ENCODE peak calls at places on chromosomes 16 and 17, in six cellular contexts. One of them, this sample, is unnamed.

GRCh38 chr17:50560185-50560824 is at the start of gene CACNA1G:
- DNase-seq in HEK293T: peak; percentile 96
- DNase-seq in GM12878: no peak
- DNase-seq in K562: peak; percentile 99
- DNase-seq in A549: peak; percentile 93
- DNase-seq in HepG2: peak; percentile 71
- DNase-seq in this sample: peak; percentile 70

GRCh38 chr16:87543436-87544191 is 50.8 kb upstream of the ZCCHC14 start:
- DNase-seq in HepG2: no peak
- DNase-seq in A549: no peak
- DNase-seq in HEK293T: no peak
- DNase-seq in GM12878: no peak
- DNase-seq in K562: no peak
- DNase-seq in this sample: no peak

GRCh38 chr16:4704491-4704890 is 11.1 kb downstream of the NUDT16L1 start:
- DNase-seq in K562: no peak
- DNase-seq in HEK293T: no peak
- DNase-seq in GM12878: no peak
- DNase-seq in HepG2: no peak
- DNase-seq in A549: no peak
- DNase-seq in this sample: no peak

GRCh38 chr16:67150058-67150832 is 553 bp downstream of the B3GNT9 start:
- DNase-seq in A549: peak; percentile 62
- DNase-seq in GM12878: no peak
- DNase-seq in HepG2: no peak
- DNase-seq in K562: peak; percentile 75
- DNase-seq in HEK293T: no peak
- DNase-seq in this sample: peak; percentile 55

GRCh38 chr17:69547230-69547629 is 132.7 kb downstream of the MAP2K6 start:
- DNase-seq in K562: no peak
- DNase-seq in GM12878: no peak
- DNase-seq in A549: no peak
- DNase-seq in HEK293T: no peak
- DNase-seq in HepG2: no peak
- DNase-seq in this sample: no peak

GRCh38 chr17:39069114-39069756 is 82.2 kb downstream of the PLXDC1 start:
- DNase-seq in HEK293T: peak; percentile 42
- DNase-seq in GM12878: no peak
- DNase-seq in A549: peak; percentile 58
- DNase-seq in HepG2: peak; percentile 46
- DNase-seq in K562: no peak
- DNase-seq in this sample: peak; percentile 54

GRCh38 chr16:2239231-2239675 is 3.0 kb downstream of the DNASE1L2 start:
- DNase-seq in HepG2: no peak
- DNase-seq in A549: no peak
- DNase-seq in GM12878: no peak
- DNase-seq in K562: no peak
- DNase-seq in HEK293T: no peak
- DNase-seq in this sample: no peak

GRCh38 chr17:12800855-12801365 is 11.6 kb downstream of the ARHGAP44 start:
- DNase-seq in HEK293T: no peak
- DNase-seq in K562: no peak
- DNase-seq in A549: no peak
- DNase-seq in HepG2: no peak
- DNase-seq in GM12878: no peak
- DNase-seq in this sample: no peak

GRCh38 chr16:57606147-57606846 is 22.1 kb upstream of the ADGRG1 start:
- DNase-seq in GM12878: no peak
- DNase-seq in HEK293T: no peak
- DNase-seq in A549: no peak
- DNase-seq in K562: no peak
- DNase-seq in HepG2: no peak
- DNase-seq in this sample: no peak

GRCh38 chr16:48501516-48502377 is 108.2 kb downstream of the N4BP1 start:
- DNase-seq in HepG2: no peak
- DNase-seq in A549: peak; percentile 53
- DNase-seq in GM12878: no peak
- DNase-seq in HEK293T: no peak
- DNase-seq in K562: peak; percentile 25
- DNase-seq in this sample: no peak

GRCh38 chr17:46774108-46774737 is 44.3 kb downstream of the WNT3 start:
- DNase-seq in K562: no peak
- DNase-seq in A549: peak; percentile 47
- DNase-seq in GM12878: no peak
- DNase-seq in HepG2: no peak
- DNase-seq in HEK293T: no peak
- DNase-seq in this sample: no peak

GRCh38 chr17:7889166-7889584 is 586 bp downstream of the CHD3 start:
- DNase-seq in K562: no peak
- DNase-seq in A549: peak; percentile 92
- DNase-seq in HepG2: peak; percentile 85
- DNase-seq in HEK293T: peak; percentile 26
- DNase-seq in GM12878: no peak
- DNase-seq in this sample: peak; percentile 86

GRCh38 chr16:64950731-64951130 is 171.1 kb downstream of the CDH11 start:
- DNase-seq in HepG2: no peak
- DNase-seq in A549: no peak
- DNase-seq in GM12878: no peak
- DNase-seq in HEK293T: no peak
- DNase-seq in K562: no peak
- DNase-seq in this sample: no peak

GRCh38 chr17:46772879-46773620 is 45.4 kb downstream of the WNT3 start:
- DNase-seq in HepG2: no peak
- DNase-seq in A549: no peak
- DNase-seq in K562: no peak
- DNase-seq in HEK293T: no peak
- DNase-seq in GM12878: no peak
- DNase-seq in this sample: no peak

GRCh38 chr17:40671282-40671681 is 6.3 kb upstream of the KRT222 start:
- DNase-seq in GM12878: no peak
- DNase-seq in HEK293T: no peak
- DNase-seq in HepG2: no peak
- DNase-seq in A549: no peak
- DNase-seq in K562: no peak
- DNase-seq in this sample: no peak

GRCh38 chr17:4143563-4144410 is 790 bp downstream of the CYB5D2 start:
- DNase-seq in HEK293T: peak; percentile 85
- DNase-seq in HepG2: peak; percentile 82
- DNase-seq in A549: peak; percentile 97
- DNase-seq in K562: peak; percentile 75
- DNase-seq in GM12878: peak; percentile 71
- DNase-seq in this sample: peak; percentile 92

GRCh38 chr16:9058211-9058610 is 33.2 kb upstream of the HAPSTR1 start:
- DNase-seq in K562: no peak
- DNase-seq in A549: no peak
- DNase-seq in HepG2: no peak
- DNase-seq in HEK293T: no peak
- DNase-seq in GM12878: no peak
- DNase-seq in this sample: no peak

GRCh38 chr17:49821916-49822315 is 26.0 kb downstream of the TAC4 start:
- DNase-seq in HepG2: no peak
- DNase-seq in A549: no peak
- DNase-seq in HEK293T: no peak
- DNase-seq in GM12878: no peak
- DNase-seq in K562: no peak
- DNase-seq in this sample: no peak

GRCh38 chr16:57485091-57485915 is 990 bp downstream of the DOK4 start:
- DNase-seq in K562: peak; percentile 4
- DNase-seq in HEK293T: no peak
- DNase-seq in GM12878: no peak
- DNase-seq in A549: no peak
- DNase-seq in HepG2: no peak
- DNase-seq in this sample: no peak

GRCh38 chr16:28103516-28104170 is 40.1 kb upstream of the GSG1L start:
- DNase-seq in GM12878: no peak
- DNase-seq in A549: no peak
- DNase-seq in HepG2: no peak
- DNase-seq in HEK293T: no peak
- DNase-seq in K562: no peak
- DNase-seq in this sample: no peak

GRCh38 chr17:42290577-42290976 is 2.3 kb downstream of the STAT5A start:
- DNase-seq in GM12878: no peak
- DNase-seq in K562: no peak
- DNase-seq in A549: no peak
- DNase-seq in HepG2: no peak
- DNase-seq in HEK293T: no peak
- DNase-seq in this sample: no peak

GRCh38 chr17:42287305-42288077 is 807 bp upstream of the STAT5A start:
- DNase-seq in K562: peak; percentile 33
- DNase-seq in A549: no peak
- DNase-seq in HepG2: no peak
- DNase-seq in GM12878: peak; percentile 40
- DNase-seq in HEK293T: no peak
- DNase-seq in this sample: no peak

GRCh38 chr17:42288078-42288984 is at the start of gene STAT5A:
- DNase-seq in K562: peak; percentile 68
- DNase-seq in GM12878: no peak
- DNase-seq in HepG2: peak; percentile 40
- DNase-seq in HEK293T: no peak
- DNase-seq in A549: peak; percentile 73
- DNase-seq in this sample: peak; percentile 69

GRCh38 chr17:42289863-42290165 is 1.5 kb downstream of the STAT5A start:
- DNase-seq in A549: no peak
- DNase-seq in HepG2: no peak
- DNase-seq in K562: peak; percentile 29
- DNase-seq in HEK293T: no peak
- DNase-seq in GM12878: no peak
- DNase-seq in this sample: no peak

DNA sequence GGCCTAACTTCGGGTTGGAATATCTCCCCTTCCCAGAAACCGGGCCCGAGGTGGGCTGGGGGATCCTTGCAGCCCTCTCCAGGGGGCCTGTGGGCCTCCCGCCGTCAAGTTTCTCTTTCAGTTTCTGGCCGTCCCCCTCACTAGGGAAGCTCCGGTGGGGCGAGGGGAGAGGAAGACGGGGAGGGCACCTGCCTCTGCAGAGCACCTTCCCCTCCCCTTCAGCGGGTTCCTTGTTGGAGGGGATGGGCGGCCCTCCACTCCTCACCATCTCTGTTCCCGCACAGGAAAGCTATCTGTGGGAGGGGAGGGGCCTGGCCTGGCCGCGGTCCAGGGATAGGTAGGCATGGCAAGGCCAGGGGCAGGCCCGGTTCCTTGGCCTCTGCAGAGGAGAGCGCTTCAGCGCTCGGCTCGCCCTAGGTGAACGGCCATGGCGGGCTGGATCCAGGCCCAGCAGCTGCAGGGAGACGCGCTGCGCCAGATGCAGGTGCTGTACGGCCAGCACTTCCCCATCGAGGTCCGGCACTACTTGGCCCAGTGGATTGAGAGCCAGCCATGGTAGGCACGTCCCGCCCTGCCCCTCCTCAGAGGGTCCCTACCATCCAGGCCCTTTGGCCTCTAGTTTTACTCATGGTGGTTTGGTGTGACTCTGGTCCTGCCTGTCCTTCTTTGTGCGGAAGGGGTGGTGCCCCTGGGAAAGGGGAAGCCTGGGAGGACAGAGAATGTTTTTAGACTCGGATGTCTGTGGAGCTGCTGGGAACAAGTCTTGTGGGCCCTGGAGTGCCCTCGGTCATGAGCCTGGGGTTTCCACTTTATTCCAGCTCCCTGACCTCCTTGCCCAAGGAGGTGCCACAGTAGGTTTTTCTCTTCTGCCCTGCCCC is 926 bp downstream of the STAT5A start:
- DNase-seq in HEK293T: no peak
- DNase-seq in HepG2: no peak
- DNase-seq in K562: peak; percentile 83
- DNase-seq in A549: no peak
- DNase-seq in GM12878: no peak
- DNase-seq in this sample: no peak
- TF ChIP-seq BHLHE40 in HEK293T: no peak
- TF ChIP-seq BHLHE40 in HepG2: no peak
- TF ChIP-seq BHLHE40 in K562: no peak
- TF ChIP-seq BHLHE40 in A549: no peak
- TF ChIP-seq BHLHE40 in GM12878: no peak
- TF ChIP-seq BHLHE40 in this sample: no peak

DNA sequence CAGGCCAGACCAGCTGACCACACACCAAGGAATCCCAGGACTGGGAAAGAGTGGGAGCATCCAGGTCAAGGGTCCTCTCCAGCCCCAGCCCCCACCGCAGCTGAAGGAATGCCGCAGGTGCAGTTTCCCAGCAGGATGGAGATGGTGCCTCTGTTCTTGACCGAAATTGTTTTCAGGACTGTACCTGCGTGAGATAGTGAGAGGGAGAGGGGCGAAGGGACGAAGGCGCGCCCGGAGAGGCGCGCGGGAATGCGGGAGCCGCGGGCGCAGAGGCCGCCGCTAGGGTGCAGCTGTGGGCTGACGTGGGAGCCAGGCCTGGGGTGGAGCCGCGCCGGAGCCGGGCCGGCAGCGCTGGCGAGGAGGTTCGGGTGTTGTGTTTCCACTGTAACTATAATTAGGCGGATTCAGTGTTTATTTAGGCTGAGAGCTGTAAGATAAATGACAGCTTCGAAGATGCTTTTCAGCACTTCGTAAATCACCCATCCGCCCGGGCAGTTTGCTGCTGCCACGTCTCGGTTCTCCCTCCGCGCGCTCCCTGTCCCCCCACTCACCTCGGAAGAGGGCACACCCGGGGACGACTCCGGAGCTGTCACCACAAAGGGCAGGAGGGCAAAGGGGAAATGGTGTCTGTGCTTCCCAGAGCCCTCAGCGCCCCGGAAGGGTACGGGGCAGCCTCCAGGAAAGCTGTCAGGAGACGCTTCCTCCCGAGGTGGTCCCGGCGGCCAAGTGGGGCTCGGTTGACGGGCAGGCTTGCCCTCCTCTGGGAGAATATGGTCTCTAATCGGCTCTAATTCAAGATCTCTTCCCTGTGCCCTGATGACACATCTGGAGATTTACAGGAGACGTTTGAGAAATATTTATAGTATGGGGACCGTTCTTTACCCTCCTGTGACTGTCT is 38.2 kb downstream of the HOXB1 start:
- DNase-seq in GM12878: no peak
- DNase-seq in K562: peak; percentile 86
- DNase-seq in A549: peak; percentile 66
- DNase-seq in HEK293T: peak; percentile 90
- DNase-seq in HepG2: no peak
- DNase-seq in this sample: peak; percentile 74
- TF ChIP-seq BHLHE40 in GM12878: no peak
- TF ChIP-seq BHLHE40 in K562: peak; percentile 32
- TF ChIP-seq BHLHE40 in A549: no peak
- TF ChIP-seq BHLHE40 in HEK293T: no peak
- TF ChIP-seq BHLHE40 in HepG2: no peak
- TF ChIP-seq BHLHE40 in this sample: peak; percentile 28

DNA sequence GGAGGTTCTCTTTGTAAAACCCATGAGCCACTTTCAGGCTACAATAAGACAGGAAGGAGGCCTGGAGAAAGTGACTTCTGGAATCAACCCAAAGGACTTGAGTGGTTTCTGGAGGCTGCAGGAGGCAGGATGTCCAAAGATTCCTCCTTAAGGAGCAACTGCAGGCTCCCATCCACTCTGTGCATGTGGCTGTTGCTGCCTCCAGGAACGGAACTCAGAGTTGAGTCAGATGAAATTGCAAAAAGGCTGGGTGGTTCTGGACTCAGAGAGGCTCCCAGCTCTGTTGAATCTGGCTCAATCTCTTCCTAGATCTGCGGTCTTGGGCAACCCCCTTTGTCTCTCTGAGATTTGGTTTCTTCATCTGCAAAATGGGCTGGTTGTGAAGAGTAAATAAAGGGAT is 197.1 kb downstream of the SHISA9 start:
- DNase-seq in K562: no peak
- DNase-seq in A549: no peak
- DNase-seq in HepG2: no peak
- DNase-seq in HEK293T: no peak
- DNase-seq in GM12878: no peak
- DNase-seq in this sample: no peak
- TF ChIP-seq BHLHE40 in K562: no peak
- TF ChIP-seq BHLHE40 in A549: no peak
- TF ChIP-seq BHLHE40 in HepG2: no peak
- TF ChIP-seq BHLHE40 in HEK293T: no peak
- TF ChIP-seq BHLHE40 in GM12878: no peak
- TF ChIP-seq BHLHE40 in this sample: no peak

GRCh38 chr17:77287432-77288068 is 146.8 kb downstream of the SEC14L1 start:
- DNase-seq in K562: no peak
- DNase-seq in HEK293T: peak; percentile 44
- DNase-seq in GM12878: no peak
- DNase-seq in HepG2: peak; percentile 65
- DNase-seq in A549: peak; percentile 95
- DNase-seq in this sample: peak; percentile 94
- TF ChIP-seq BHLHE40 in K562: no peak
- TF ChIP-seq BHLHE40 in HEK293T: no peak
- TF ChIP-seq BHLHE40 in GM12878: no peak
- TF ChIP-seq BHLHE40 in HepG2: no peak
- TF ChIP-seq BHLHE40 in A549: no peak
- TF ChIP-seq BHLHE40 in this sample: no peak